ENCODE peak calls at places on chromosomes 4 and X, in ten cellular contexts. X is A172; U is IMR-90; B is esophagus muscularis mucosa; Z is HTR-8/SVneo; F is EH; C is naive thymus-derived CD8-positive, alpha-beta T cell; R is NB4; M is skeletal muscle cell; E is iPS DF 19.7. D is an unnamed sample.

GRCh38 chr4:146488495-146489174 is 33.1 kb downstream of the SLC10A7 start:
- DNase-seq in X (no peak), U (peak), B (no peak), Z (no peak), F (peak), C (no peak), R (no peak), M (peak), E (no peak), D (no peak)

GRCh38 chr4:113837397-113837796 is 75.9 kb upstream of the CAMK2D start:
- DNase-seq in X (peak), U (peak), B (no peak), Z (no peak), F (peak), C (no peak), R (peak), M (peak), E (no peak), D (no peak)

GRCh38 chrX:19650996-19651395 is 135.7 kb upstream of the MAP3K15 start:
- DNase-seq in X (no peak), U (no peak), B (no peak), Z (no peak), F (no peak), C (no peak), R (no peak), M (no peak), E (no peak), D (no peak)

GRCh38 chr4:17934286-17934685 is 87.3 kb downstream of the LCORL start:
- DNase-seq in X (no peak), U (peak), B (no peak), Z (no peak), F (peak), C (no peak), R (no peak), M (no peak), E (no peak), D (no peak)

GRCh38 chrX:23797371-23798128 is 14.6 kb downstream of the SAT1 start:
- DNase-seq in X (no peak), U (no peak), B (no peak), Z (no peak), F (no peak), C (no peak), R (no peak), M (no peak), E (no peak), D (no peak)

GRCh38 chr4:82801910-82802521 is 3.4 kb upstream of the SCD5 start:
- DNase-seq in X (peak), U (peak), B (no peak), Z (no peak), F (peak), C (no peak), R (peak), M (no peak), E (no peak), D (no peak)

GRCh38 chrX:68693481-68694410 is 46.3 kb downstream of the STARD8 start:
- DNase-seq in X (peak), U (peak), B (no peak), Z (peak), F (peak), C (no peak), R (peak), M (no peak), E (no peak), D (peak)

GRCh38 chr4:168666531-168666930 is 169.7 kb downstream of the PALLD start:
- DNase-seq in X (peak), U (peak), B (no peak), Z (peak), F (peak), C (no peak), R (no peak), M (peak), E (no peak), D (no peak)

GRCh38 chr4:55485821-55486220 is 60.9 kb downstream of the CLOCK start:
- DNase-seq in X (no peak), U (peak), B (no peak), Z (no peak), F (no peak), C (no peak), R (no peak), M (no peak), E (no peak), D (no peak)

D was measured in upper lobe of right lung.